ENCODE peak calls at places on chromosome 12, in four cellular contexts. T, G, H and W are unnamed samples.

GRCh38 chr12:71441836-71442566 is 2.4 kb downstream of the LGR5 start:
- DNase-seq in G (no peak), T (no peak), H (no peak), W (no peak)

GRCh38 chr12:127052491-127053232 is 1214.3 kb upstream of the TMEM132C start:
- DNase-seq in G (peak; percentile 99), T (peak; percentile 64), H (no peak), W (no peak)

GRCh38 chr12:70815866-70816470 is 104.6 kb downstream of the PTPRR start:
- DNase-seq in G (peak; percentile 83), H (no peak), T (no peak), W (no peak)

GRCh38 chr12:6262635-6263034 is 47.8 kb upstream of the PLEKHG6 start:
- DNase-seq in G (no peak), H (no peak), T (no peak), W (no peak)

GRCh38 chr12:21697829-21698630 is 40.4 kb upstream of the LDHB start:
- DNase-seq in T (peak; percentile 62), G (peak; percentile 44), H (no peak), W (no peak)

GRCh38 chr12:45244561-45245348 is 28.9 kb downstream of the ANO6 start:
- DNase-seq in H (no peak), G (no peak), T (peak; percentile 76), W (no peak)

GRCh38 chr12:1845427-1845826 is 25.1 kb downstream of the LRTM2 start:
- DNase-seq in T (no peak), H (no peak), G (no peak), W (no peak)

GRCh38 chr12:25266522-25266921 is 15.8 kb upstream of the KRAS start:
- DNase-seq in T (no peak), G (no peak), H (no peak), W (no peak)

GRCh38 chr12:116066381-116067230 is 210.9 kb downstream of the MED13L start:
- DNase-seq in H (no peak), G (peak; percentile 66), T (peak; percentile 60), W (no peak)

GRCh38 chr12:64679487-64679983 is 69.2 kb downstream of the RASSF3 start:
- DNase-seq in T (peak; percentile 80), H (peak; percentile 93), G (peak; percentile 90), W (no peak)

GRCh38 chr12:1911598-1912575 is 6.6 kb downstream of the CACNA2D4 start:
- DNase-seq in G (no peak), T (no peak), H (no peak), W (no peak)

GRCh38 chr12:84497819-84498218 is 414.8 kb downstream of the SLC6A15 start:
- DNase-seq in T (peak; percentile 48), H (no peak), G (peak; percentile 25), W (no peak)

GRCh38 chr12:50550530-50551223 is 45.9 kb downstream of the DIP2B start:
- DNase-seq in T (peak; percentile 65), H (no peak), G (peak; percentile 28), W (no peak)

GRCh38 chr12:116172224-116172849 is 105.2 kb downstream of the MED13L start:
- DNase-seq in H (no peak), T (no peak), G (no peak), W (no peak)

GRCh38 chr12:115953450-115953849 is 324.0 kb downstream of the MED13L start:
- DNase-seq in G (no peak), T (no peak), H (no peak), W (no peak)

GRCh38 chr12:132306885-132307191 is 22.6 kb downstream of the GALNT9 start:
- DNase-seq in G (no peak), T (no peak), H (no peak), W (no peak)

GRCh38 chr12:75437564-75437963 is 43.0 kb upstream of the GLIPR1 start:
- DNase-seq in G (peak; percentile 27), T (peak; percentile 54), H (no peak), W (no peak)

GRCh38 chr12:48002773-48003218 is 1.5 kb downstream of the COL2A1 start:
- DNase-seq in G (peak; percentile 25), T (peak; percentile 27), H (no peak), W (no peak)

DNA sequence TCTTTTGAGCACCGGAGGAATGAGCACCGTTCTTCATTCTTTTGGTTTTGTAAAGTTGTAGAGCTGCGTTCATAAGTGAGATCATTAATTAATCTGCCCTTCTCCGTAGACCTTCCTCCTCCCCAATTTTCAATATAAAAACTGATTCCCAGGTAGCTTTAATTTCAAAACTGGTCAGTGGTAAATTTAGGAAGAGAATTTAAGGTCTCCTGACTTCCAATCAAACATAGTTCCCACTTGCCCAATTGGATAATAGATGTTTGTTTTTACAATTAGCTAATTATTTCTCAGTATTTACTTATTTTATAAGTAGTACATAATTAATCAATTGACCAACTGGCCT is 27.2 kb upstream of the YBX3 start:
- DNase-seq in G (no peak), T (no peak), H (no peak), W (no peak)
- TF ChIP-seq CTCF in G (no peak), T (no peak), H (no peak), W (no peak)

DNA sequence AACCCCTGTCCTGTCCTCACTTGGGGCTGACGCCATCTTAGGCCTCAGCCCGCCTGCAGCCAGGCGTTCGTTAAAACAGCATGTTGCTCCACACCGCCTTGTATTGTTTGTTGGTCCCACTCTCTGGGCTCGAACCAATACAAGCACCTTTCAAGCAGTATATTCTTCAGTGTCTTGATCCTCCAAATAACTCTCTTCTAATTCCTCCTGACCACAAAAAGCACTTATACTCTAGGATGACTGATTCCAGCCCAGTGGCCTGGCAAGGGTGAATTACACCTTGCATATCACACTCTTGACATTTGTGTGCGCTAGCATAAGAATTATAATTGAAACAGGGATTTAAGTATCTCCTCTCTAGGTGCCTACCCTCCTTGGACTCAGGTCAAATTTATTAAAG is 7.1 kb downstream of the CCER1 start:
- DNase-seq in G (no peak), H (no peak), T (no peak), W (no peak)
- TF ChIP-seq CTCF in G (no peak), H (no peak), T (no peak), W (no peak)

DNA sequence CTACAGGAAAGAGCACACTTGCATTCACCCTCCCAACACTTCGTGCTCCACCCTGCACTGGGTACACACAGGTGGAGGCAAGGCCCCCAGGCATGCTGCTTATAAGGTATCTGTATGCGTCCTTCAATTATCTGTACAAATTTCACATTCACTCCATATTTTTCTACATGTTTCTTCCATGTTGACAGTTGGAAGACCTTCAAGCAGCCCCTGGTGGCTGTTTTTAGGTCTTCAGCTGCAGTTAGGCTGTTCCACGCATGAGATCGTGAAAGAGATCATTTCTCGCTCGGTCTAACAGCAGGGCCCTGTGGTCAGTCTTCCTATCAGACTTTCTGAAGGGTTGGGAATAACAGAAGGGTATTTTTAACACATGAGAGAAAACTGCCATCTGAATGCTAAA is 47.1 kb downstream of the PLXNC1 start:
- DNase-seq in G (no peak), T (no peak), H (no peak), W (no peak)
- TF ChIP-seq CTCF in G (peak; percentile 32), T (peak; percentile 3), H (no peak), W (no peak)

GRCh38 chr12:5071496-5071895 is 27.8 kb downstream of the KCNA5 start:
- DNase-seq in H (no peak), G (no peak), T (no peak), W (no peak)
- TF ChIP-seq CTCF in H (no peak), G (no peak), T (no peak), W (no peak)

GRCh38 chr12:95943231-95943842 is at the start of gene AMDHD1:
- DNase-seq in T (peak; percentile 36), G (peak; percentile 58), H (peak; percentile 20), W (no peak)
- TF ChIP-seq CTCF in T (no peak), G (no peak), H (peak; percentile 23), W (no peak)

GRCh38 chr12:52250048-52250990 is 17.3 kb downstream of the KRT7 start:
- DNase-seq in G (peak; percentile 35), H (no peak), T (no peak), W (no peak)
- TF ChIP-seq CTCF in G (no peak), H (no peak), T (no peak), W (no peak)

GRCh38 chr12:11513288-11513687 is 117.9 kb upstream of the PRB2 start:
- DNase-seq in T (peak; percentile 3), H (no peak), G (peak; percentile 36), W (no peak)
- TF ChIP-seq CTCF in T (no peak), H (no peak), G (peak; percentile 44), W (no peak)

GRCh38 chr12:118061876-118062791 is 1.2 kb upstream of the WSB2 start:
- DNase-seq in G (peak; percentile 73), T (peak; percentile 64), H (peak; percentile 28), W (no peak)

GRCh38 chr12:118065380-118065779 is 4.4 kb upstream of the WSB2 start:
- DNase-seq in H (no peak), T (no peak), G (no peak), W (no peak)

GRCh38 chr12:118063567-118064391 is 2.8 kb upstream of the WSB2 start:
- DNase-seq in H (no peak), T (no peak), G (no peak), W (no peak)

GRCh38 chr12:118061011-118061875 is at the start of gene WSB2:
- DNase-seq in T (peak; percentile 57), G (peak; percentile 41), H (peak; percentile 64), W (peak; percentile 24)

DNA sequence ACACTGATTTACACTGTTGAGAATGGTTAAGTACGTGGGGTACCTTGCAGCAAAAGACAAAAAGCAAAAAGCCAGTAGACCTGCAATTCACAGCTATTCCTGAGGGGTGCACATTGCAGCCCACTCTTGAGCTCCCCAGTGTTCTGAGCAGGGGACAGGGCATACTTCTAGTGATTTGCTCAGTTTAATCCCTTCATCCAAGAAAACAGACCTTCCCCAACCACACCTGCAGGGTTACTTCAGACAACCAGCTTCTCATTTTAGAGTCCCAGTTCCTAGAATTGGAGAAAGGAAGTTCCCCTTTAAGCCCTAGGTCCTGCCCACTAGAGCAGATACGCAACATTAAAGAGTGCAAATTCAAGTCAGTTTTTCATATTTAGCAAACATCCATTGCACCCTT is 3.6 kb upstream of the WSB2 start:
- DNase-seq in G (no peak), H (no peak), T (no peak), W (no peak)
- TF ChIP-seq CTCF in G (peak; percentile 26), H (no peak), T (peak; percentile 7), W (no peak)

GRCh38 chr12:80622271-80622670 is 85.2 kb upstream of the MYF6 start:
- DNase-seq in G (peak; percentile 42), T (peak; percentile 50), H (no peak), W (no peak)
- TF ChIP-seq CTCF in G (peak; percentile 66), T (peak; percentile 37), H (no peak), W (peak; percentile 33)